ENCODE peak calls at places on chromosomes 5 and 9, in six cellular contexts. T is lung, Z is body of pancreas, C is coronary artery, R is hepatocyte, L is heart right ventricle. I is an unnamed sample.

GRCh38 chr5:124583469-124584350 is 162.7 kb downstream of the ZNF608 start:
- DNase-seq in L (no peak), R (peak), T (no peak), Z (no peak), C (no peak), I (no peak)

GRCh38 chr9:127707766-127708165 is 978 bp downstream of the CFAP157 start:
- DNase-seq in L (no peak), Z (no peak), T (no peak), C (no peak), R (no peak), I (no peak)

GRCh38 chr9:121200346-121200745 is 1.3 kb downstream of the RAB14 start:
- DNase-seq in C (no peak), T (no peak), Z (no peak), R (peak), L (no peak), I (no peak)

GRCh38 chr5:606061-606460 is 6.1 kb upstream of the CEP72 start:
- DNase-seq in C (peak), T (no peak), R (no peak), L (no peak), Z (peak), I (peak)

GRCh38 chr5:176891331-176891958 is 7.7 kb downstream of the HK3 start:
- DNase-seq in R (no peak), T (no peak), C (peak), L (no peak), Z (no peak), I (no peak)

GRCh38 chr9:93690618-93691017 is 114.2 kb downstream of the PHF2 start:
- DNase-seq in T (no peak), L (no peak), Z (no peak), R (no peak), C (no peak), I (no peak)

GRCh38 chr9:97873877-97874276 is 20.9 kb downstream of the FOXE1 start:
- DNase-seq in L (no peak), R (no peak), Z (no peak), C (no peak), T (no peak), I (no peak)

GRCh38 chr5:43421450-43422133 is 9.4 kb upstream of the CCL28 start:
- DNase-seq in C (no peak), T (no peak), L (no peak), Z (no peak), R (no peak), I (no peak)

GRCh38 chr5:156475831-156476551 is 149.0 kb downstream of the SGCD start:
- DNase-seq in T (no peak), C (peak), L (peak), R (peak), Z (peak), I (peak)

GRCh38 chr9:614421-614820 is 227.1 kb upstream of the DMRT1 start:
- DNase-seq in L (peak), R (no peak), C (no peak), Z (peak), T (no peak), I (no peak)

GRCh38 chr5:80781356-80781755 is 126.6 kb upstream of the DHFR start:
- DNase-seq in C (no peak), Z (no peak), T (no peak), L (no peak), R (no peak), I (no peak)

GRCh38 chr5:2751592-2752021 is at the start of gene IRX2:
- DNase-seq in T (peak), C (peak), Z (peak), L (peak), R (peak), I (peak)

GRCh38 chr5:79800979-79801827 is 111.6 kb downstream of the CMYA5 start:
- DNase-seq in C (no peak), Z (no peak), L (no peak), R (no peak), T (no peak), I (no peak)

GRCh38 chr9:76136986-76137385 is 246.5 kb downstream of the PCSK5 start:
- DNase-seq in Z (no peak), L (no peak), T (no peak), R (peak), C (no peak), I (no peak)

GRCh38 chr5:80239680-80240367 is 16.0 kb downstream of the SERINC5 start:
- DNase-seq in T (no peak), Z (no peak), R (no peak), C (no peak), L (peak), I (no peak)

GRCh38 chr5:39665328-39665727 is 240.5 kb upstream of the DAB2 start:
- DNase-seq in R (no peak), L (no peak), C (no peak), Z (no peak), T (no peak), I (no peak)

GRCh38 chr9:129285382-129285781 is 107.3 kb upstream of the IER5L start:
- DNase-seq in Z (no peak), C (no peak), T (no peak), L (no peak), R (no peak), I (no peak)

GRCh38 chr5:93054424-93055165 is 526.4 kb downstream of the NR2F1-AS1 start:
- DNase-seq in Z (no peak), T (no peak), C (no peak), R (no peak), L (no peak), I (no peak)

GRCh38 chr9:85200726-85201402 is 531.3 kb downstream of the NTRK2 start:
- DNase-seq in R (no peak), T (no peak), Z (peak), L (no peak), C (no peak), I (no peak)

GRCh38 chr9:98503867-98504800 is 204.6 kb downstream of the GABBR2 start:
- DNase-seq in L (no peak), Z (no peak), T (peak), R (no peak), C (peak), I (no peak)

GRCh38 chr5:124746252-124746915 is at the start of gene ZNF608:
- DNase-seq in R (peak), T (no peak), C (peak), L (peak), Z (peak), I (peak)

GRCh38 chr5:109102291-109102690 is 307.5 kb downstream of the PJA2 start:
- DNase-seq in T (no peak), Z (no peak), L (no peak), R (no peak), C (no peak), I (no peak)

GRCh38 chr9:72305102-72305546 is 59.9 kb downstream of the ZFAND5 start:
- DNase-seq in T (peak), R (peak), C (peak), L (peak), Z (peak), I (no peak)

GRCh38 chr5:69265931-69266330 is 31.2 kb downstream of the CDK7 start:
- DNase-seq in L (no peak), Z (no peak), C (no peak), R (peak), T (no peak), I (peak)

GRCh38 chr5:53436480-53437191 is 43.8 kb upstream of the FST start:
- DNase-seq in Z (no peak), R (no peak), L (no peak), C (no peak), T (no peak), I (no peak)

GRCh38 chr5:24606974-24607373 is 37.8 kb downstream of the CDH10 start:
- DNase-seq in C (no peak), L (no peak), T (no peak), R (no peak), Z (peak), I (peak)

GRCh38 chr5:180820788-180821321 is 18.2 kb upstream of the MGAT1 start:
- DNase-seq in R (no peak), C (no peak), Z (peak), L (no peak), T (no peak), I (no peak)

DNA sequence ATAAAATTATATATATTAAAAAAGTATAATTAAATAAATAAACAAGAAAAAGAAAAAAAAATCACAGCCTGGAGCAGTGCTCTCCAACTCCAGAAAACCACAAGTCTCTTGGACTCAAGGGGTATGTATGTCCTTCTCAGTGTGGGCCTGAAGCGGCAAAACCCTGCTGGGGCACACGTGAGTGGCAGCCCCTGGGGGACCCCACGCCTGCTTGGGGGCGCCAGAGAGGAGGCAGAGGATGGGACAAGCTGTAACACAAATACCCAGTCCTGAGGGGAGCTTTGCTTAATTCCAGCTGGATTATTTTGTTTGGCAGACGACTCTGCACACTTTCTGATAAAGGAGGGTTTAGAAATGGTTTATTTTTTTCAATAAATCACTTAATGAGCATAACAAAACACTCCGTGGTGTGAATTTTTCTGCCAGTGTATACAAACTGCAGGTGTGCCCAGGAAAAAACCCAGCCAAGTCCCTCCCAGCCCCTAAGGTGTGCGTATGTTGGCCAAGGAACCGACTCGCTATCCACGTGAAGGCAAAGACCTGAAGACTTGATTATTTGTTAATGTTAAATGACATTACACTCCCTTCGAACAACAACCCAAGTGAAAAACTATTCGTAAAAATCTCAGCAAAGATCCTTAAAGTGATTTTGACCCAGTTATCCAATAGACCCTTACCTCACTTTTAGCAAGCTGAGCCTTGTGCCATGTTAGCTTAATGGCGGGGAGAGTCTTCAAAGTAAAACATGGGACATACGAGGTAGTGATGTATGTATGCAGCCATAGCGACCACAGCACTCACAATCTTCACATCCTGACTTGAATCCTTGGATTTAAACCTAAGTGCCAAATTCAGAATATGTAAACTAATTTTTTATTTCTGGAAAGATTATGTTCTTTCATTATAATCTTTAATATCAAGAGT is 32.9 kb downstream of the ANKH start:
- DNase-seq in Z (peak), R (no peak), T (no peak), L (no peak), C (no peak), I (no peak)
- TF ChIP-seq CTCF in Z (no peak), R (no peak), T (no peak), L (no peak), C (no peak), I (peak)

GRCh38 chr5:157477814-157478494 is 17.9 kb downstream of the NIPAL4 start:
- DNase-seq in T (no peak), C (no peak), R (peak), Z (no peak), L (no peak), I (no peak)
- H3K27ac ChIP-seq in T (no peak), C (no peak), R (peak), Z (no peak), L (no peak), I (no peak)

GRCh38 chr9:94900222-94901018 is 173.9 kb downstream of the AOPEP start:
- DNase-seq in C (no peak), T (no peak), L (peak), R (peak), Z (no peak), I (no peak)
- H3K4me3 ChIP-seq in C (peak), T (no peak), L (no peak), R (no peak), Z (no peak), I (no peak)

DNA sequence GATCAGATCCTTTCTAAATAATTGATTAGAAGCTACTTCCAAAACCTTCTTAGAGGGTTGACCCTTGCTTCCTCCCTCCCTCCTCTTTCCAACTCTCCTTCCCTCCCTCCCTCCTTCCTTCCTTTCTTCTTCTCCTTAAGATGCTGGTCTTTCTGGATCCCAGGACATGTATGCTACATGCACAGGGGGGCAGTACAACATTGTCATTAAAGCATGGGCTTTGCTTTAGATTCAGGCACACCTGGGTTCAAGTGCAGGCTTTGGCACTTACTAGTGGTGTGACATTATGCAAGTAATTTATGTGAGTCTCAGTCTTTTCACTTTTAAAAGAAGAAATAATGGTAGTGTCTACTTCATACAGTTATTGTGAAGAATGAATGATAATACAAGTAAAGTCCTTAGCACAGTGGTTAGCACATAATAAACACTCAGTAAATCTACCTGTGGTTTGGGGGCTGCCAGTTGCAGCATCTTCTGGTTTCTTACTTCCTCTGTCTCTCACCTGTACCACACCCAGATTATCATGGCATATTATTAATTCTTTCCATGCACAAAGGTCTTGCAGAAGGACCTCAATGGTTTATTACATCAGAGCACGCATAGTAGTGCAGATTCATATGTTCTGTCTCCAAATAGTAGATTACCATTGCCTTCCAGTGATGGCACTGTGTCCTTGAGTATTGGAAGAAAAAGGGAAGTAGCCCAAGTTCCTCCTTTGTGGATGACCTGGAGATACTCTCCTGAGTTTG is 154.1 kb downstream of the ARHGAP26 start:
- DNase-seq in L (no peak), R (no peak), T (no peak), Z (no peak), C (no peak), I (no peak)
- TF ChIP-seq CTCF in L (peak), R (peak), T (no peak), Z (no peak), C (no peak), I (peak)